ENCODE peak calls at places on chromosomes 11 and 22, in four cellular contexts. W, Y, F and R are unnamed samples.

GRCh38 chr11:119415517-119415916 is 7.5 kb downstream of the THY1 start:
- DNase-seq in F (no peak), W (no peak), Y (no peak), R (no peak)

GRCh38 chr22:42207918-42208317 is 62.5 kb downstream of the TCF20 start:
- DNase-seq in Y (no peak), W (no peak), F (no peak), R (no peak)

GRCh38 chr11:61052182-61052972 is 49.9 kb upstream of the CD5 start:
- DNase-seq in Y (no peak), F (no peak), W (no peak), R (no peak)

GRCh38 chr11:10526974-10527918 is 13.7 kb downstream of the RNF141 start:
- DNase-seq in Y (no peak), W (peak; percentile 70), F (no peak), R (no peak)

GRCh38 chr22:48640890-48641771 is 1186.5 kb downstream of the BRD1 start:
- DNase-seq in W (no peak), Y (no peak), F (no peak), R (no peak)

GRCh38 chr22:28822930-28823481 is 22.6 kb upstream of the XBP1 start:
- DNase-seq in Y (no peak), F (no peak), W (no peak), R (peak; percentile 72)

GRCh38 chr11:14414470-14415461 is 55.8 kb upstream of the RRAS2 start:
- DNase-seq in W (peak; percentile 41), F (no peak), Y (peak; percentile 49), R (no peak)

GRCh38 chr11:114820621-114821020 is 142.3 kb downstream of the NXPE2 start:
- DNase-seq in W (no peak), Y (peak; percentile 27), F (no peak), R (peak; percentile 87)

GRCh38 chr22:37726240-37726887 is 29.5 kb downstream of the TRIOBP start:
- DNase-seq in F (no peak), Y (no peak), W (no peak), R (no peak)

GRCh38 chr11:12818333-12819015 is 144.3 kb downstream of the TEAD1 start:
- DNase-seq in F (no peak), Y (no peak), W (no peak), R (no peak)

GRCh38 chr11:122737951-122738693 is 82.6 kb downstream of the UBASH3B start:
- DNase-seq in F (no peak), W (no peak), Y (no peak), R (no peak)

GRCh38 chr11:18844753-18845367 is 53.3 kb upstream of the PTPN5 start:
- DNase-seq in W (no peak), F (no peak), Y (peak; percentile 32), R (no peak)

GRCh38 chr11:3137486-3138177 is 27.5 kb downstream of the OSBPL5 start:
- DNase-seq in Y (no peak), F (no peak), W (no peak), R (no peak)

GRCh38 chr11:80542704-80543103 is 1101.9 kb upstream of the TENM4 start:
- DNase-seq in Y (no peak), F (no peak), W (no peak), R (no peak)

GRCh38 chr11:2741377-2742131 is 41.8 kb upstream of the KCNQ1OT1 start:
- DNase-seq in Y (peak; percentile 54), F (no peak), W (no peak), R (no peak)

GRCh38 chr22:44535362-44536095 is 37.5 kb upstream of the RTL6 start:
- DNase-seq in Y (no peak), W (no peak), F (no peak), R (no peak)

GRCh38 chr11:123545726-123546125 is 108.7 kb downstream of the SCN3B start:
- DNase-seq in F (no peak), W (no peak), Y (no peak), R (peak; percentile 82)

GRCh38 chr22:37095113-37095512 is 14.4 kb downstream of the TMPRSS6 start:
- DNase-seq in F (no peak), W (no peak), Y (no peak), R (no peak)

GRCh38 chr22:43411040-43411919 is 534 bp upstream of the MPPED1 start:
- DNase-seq in Y (no peak), W (no peak), F (no peak), R (no peak)

GRCh38 chr22:41565403-41566054 is 4.7 kb downstream of the CSDC2 start:
- DNase-seq in W (no peak), Y (peak; percentile 80), F (no peak), R (no peak)

GRCh38 chr11:119488256-119488995 is 65.5 kb upstream of the THY1 start:
- DNase-seq in F (no peak), Y (no peak), W (no peak), R (peak; percentile 8)

GRCh38 chr11:134464196-134464595 is 52.2 kb upstream of the B3GAT1 start:
- DNase-seq in Y (no peak), F (no peak), W (no peak), R (no peak)

GRCh38 chr11:120128392-120129172 is 9.3 kb downstream of the TRIM29 start:
- DNase-seq in Y (no peak), W (no peak), F (no peak), R (no peak)

GRCh38 chr22:42385691-42386090 is 46.5 kb downstream of the NFAM1 start:
- DNase-seq in F (no peak), W (no peak), Y (no peak), R (no peak)

GRCh38 chr11:130514316-130514715 is 65.9 kb downstream of the ADAMTS15 start:
- DNase-seq in F (no peak), W (no peak), Y (no peak), R (no peak)

GRCh38 chr11:61860054-61860903 is 31.1 kb downstream of the FADS3 start:
- DNase-seq in W (no peak), Y (peak; percentile 75), F (no peak), R (no peak)

GRCh38 chr11:36155770-36156485 is 133.3 kb downstream of the COMMD9 start:
- DNase-seq in Y (no peak), F (no peak), W (no peak), R (no peak)

GRCh38 chr22:47370448-47371262 is 608.2 kb downstream of the TBC1D22A start:
- DNase-seq in F (no peak), W (no peak), Y (no peak), R (peak; percentile 8)

GRCh38 chr22:19663286-19663815 is 51.0 kb upstream of the SEPTIN5 start:
- DNase-seq in Y (peak; percentile 29), F (peak; percentile 19), W (no peak), R (peak; percentile 31)

GRCh38 chr11:14148653-14149273 is 186.2 kb downstream of the SPON1 start:
- DNase-seq in F (no peak), W (no peak), Y (no peak), R (no peak)

GRCh38 chr22:24768537-24769374 is 5.8 kb downstream of the PIWIL3 start:
- DNase-seq in W (no peak), Y (peak; percentile 55), F (peak; percentile 33), R (peak; percentile 75)

GRCh38 chr11:18743365-18743764 is 17.4 kb upstream of the IGSF22 start:
- DNase-seq in W (no peak), F (no peak), Y (no peak), R (no peak)

DNA sequence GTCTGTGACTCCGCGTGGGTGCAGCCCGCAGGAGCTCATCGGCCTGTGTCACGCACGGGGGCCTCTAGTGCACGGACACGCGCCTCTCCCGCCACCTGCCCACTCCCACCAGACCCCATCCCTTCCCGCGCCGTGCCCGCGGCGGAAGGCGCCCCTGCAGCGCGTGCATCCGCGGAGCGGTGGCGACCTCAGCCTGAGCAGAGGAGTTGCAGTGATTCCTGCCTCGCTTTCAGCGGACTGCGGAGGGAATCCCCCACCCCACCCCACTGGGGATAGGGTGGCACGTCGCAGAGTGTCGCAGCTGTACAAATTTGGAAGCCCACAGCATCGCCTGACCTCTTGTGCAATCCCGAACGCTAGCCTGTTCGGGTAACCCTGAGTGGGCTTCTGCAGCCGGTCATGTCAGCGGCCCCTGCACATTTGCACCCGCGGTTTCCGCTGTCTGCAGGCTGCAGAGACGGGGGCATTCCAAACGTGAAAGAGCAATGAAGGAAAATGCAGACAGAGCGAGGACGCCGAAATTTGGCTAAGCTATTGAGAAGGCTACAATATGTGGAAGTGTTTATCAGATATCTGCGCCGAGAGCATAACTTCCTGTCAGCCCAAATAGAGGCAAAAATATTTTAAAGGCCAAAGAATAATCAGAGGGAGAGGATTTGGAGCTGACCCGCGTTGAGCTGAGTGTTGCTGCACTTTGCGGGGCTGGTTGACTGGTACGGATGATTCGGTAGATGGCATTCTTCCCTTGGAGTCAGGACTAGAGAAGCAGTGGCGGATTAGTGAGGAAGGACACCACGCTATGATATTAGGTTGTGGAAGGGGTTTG is 619 bp upstream of the ARHGAP20 start:
- DNase-seq in F (peak; percentile 18), W (no peak), Y (no peak), R (peak; percentile 38)
- TF ChIP-seq CTCF in F (no peak), W (peak; percentile 14), Y (no peak), R (peak; percentile 46)

DNA sequence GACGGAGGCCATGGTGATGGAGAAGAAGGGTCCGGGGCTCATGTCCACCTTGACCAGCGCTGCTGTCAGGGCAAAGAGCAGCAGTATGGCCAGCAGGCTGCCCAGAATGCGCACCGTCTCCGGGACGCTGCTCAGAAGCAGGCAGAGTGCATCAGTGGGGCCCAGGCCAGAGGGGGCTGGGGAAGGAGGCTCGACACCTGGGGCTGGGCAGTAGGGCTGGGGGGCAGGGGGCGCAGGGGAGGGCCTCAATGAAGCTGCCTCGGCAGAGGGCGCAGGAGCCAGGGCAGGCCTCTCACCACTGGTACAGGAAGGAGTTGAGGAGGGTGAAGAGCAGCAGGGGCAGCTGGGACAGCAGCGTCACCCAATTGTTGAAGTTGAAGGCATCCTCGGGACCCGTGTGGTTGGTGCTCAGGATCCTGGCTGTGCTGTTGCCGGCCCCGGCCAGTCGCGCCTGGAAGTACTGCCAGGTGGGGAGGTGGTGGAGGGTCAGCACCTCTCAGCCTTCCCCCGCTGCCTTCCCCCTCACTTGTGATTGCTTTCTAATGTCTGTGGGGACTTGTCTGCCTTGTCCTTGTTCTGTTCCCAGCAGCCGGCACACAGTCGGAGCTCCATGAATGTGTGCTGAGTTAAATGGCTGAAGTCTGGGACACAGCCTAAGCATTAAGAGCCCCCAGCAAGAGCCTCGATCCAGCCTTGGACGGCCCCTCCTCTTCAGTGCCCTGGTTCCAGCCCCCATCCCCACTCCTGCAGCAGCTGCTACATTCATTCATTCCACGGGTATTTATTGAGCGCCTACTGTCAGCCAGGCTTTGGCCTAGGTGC is 2.3 kb downstream of the SLC29A2 start:
- DNase-seq in F (no peak), W (no peak), Y (no peak), R (no peak)
- H3K4me3 ChIP-seq in F (no peak overlapping the region), W (no peak overlapping the region), Y (peak overlapping the region; percentile 93), R (no peak overlapping the region)

GRCh38 chr22:35315855-35316745 is 16.4 kb downstream of the TOM1 start:
- DNase-seq in F (no peak), Y (no peak), W (no peak), R (no peak)
- TF ChIP-seq CTCF in F (no peak), Y (no peak), W (no peak), R (no peak)

GRCh38 chr11:44601471-44602370 is 36.3 kb downstream of the CD82 start:
- DNase-seq in F (peak; percentile 58), Y (no peak), W (no peak), R (no peak)
- H3K4me3 ChIP-seq in F (no peak overlapping the region), Y (no peak overlapping the region), W (peak overlapping the region; percentile 24), R (no peak overlapping the region)

DNA sequence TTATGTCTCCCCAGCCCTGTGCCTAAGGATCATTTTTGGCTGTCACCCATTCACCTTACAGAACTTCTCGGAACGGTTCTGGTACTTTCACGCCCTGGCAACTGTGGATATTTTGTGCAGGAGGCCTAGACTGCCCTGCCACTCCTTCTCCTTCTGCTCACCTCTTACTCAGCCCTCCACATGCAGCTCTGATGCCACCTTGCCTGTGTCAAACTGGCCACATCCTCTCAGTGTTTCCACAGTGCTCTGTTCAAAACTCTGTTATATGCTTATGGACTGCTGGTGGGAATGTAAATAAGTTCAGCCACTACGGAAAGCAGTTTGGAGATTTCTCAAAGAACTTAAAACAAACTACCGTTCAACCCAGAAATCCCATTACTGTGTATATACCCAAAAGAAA is 100.8 kb upstream of the MTMR2 start:
- DNase-seq in F (no peak), W (no peak), Y (no peak), R (no peak)
- TF ChIP-seq CTCF in F (no peak), W (no peak), Y (no peak), R (no peak)

GRCh38 chr22:46086577-46087335 is 63.6 kb upstream of the PPARA start:
- DNase-seq in F (no peak), Y (no peak), W (no peak), R (no peak)
- H3K4me3 ChIP-seq in F (no peak overlapping the region), Y (peak overlapping the region; percentile 59), W (no peak overlapping the region), R (no peak overlapping the region)